ENCODE peak calls at places on chromosome 22, in five cellular contexts. Q, O, H, Z and W are unnamed samples.

GRCh38 chr22:17748555-17749353 is 25.5 kb downstream of the BID start:
- DNase-seq in Q (no peak), O (no peak), H (no peak), Z (peak), W (no peak)

GRCh38 chr22:20080776-20081654 is 974 bp downstream of the DGCR8 start:
- DNase-seq in Q (no peak), O (peak), H (no peak), Z (peak), W (peak)

GRCh38 chr22:20813056-20813455 is 39.1 kb downstream of the SERPIND1 start:
- DNase-seq in Q (no peak), O (no peak), H (no peak), Z (no peak), W (no peak)

GRCh38 chr22:21044931-21045584 is 688 bp upstream of the LRRC74B start:
- DNase-seq in Q (no peak), O (peak), H (peak), Z (peak), W (peak)

GRCh38 chr22:27984001-27984695 is 65.1 kb upstream of the PITPNB start:
- DNase-seq in Q (no peak), O (no peak), H (no peak), Z (no peak), W (no peak)

GRCh38 chr22:34812631-34813030 is 253.3 kb upstream of the ISX start:
- DNase-seq in Q (no peak), O (no peak), H (no peak), Z (no peak), W (no peak)

GRCh38 chr22:40628354-40629042 is 8.0 kb downstream of the MRTFA start:
- DNase-seq in Q (no peak), O (no peak), H (no peak), Z (no peak), W (no peak)

GRCh38 chr22:40177738-40178416 is at the start of gene TNRC6B:
- DNase-seq in Q (peak), O (peak), H (peak), Z (peak), W (peak)

GRCh38 chr22:35021166-35021565 is 44.8 kb upstream of the ISX start:
- DNase-seq in Q (no peak), O (no peak), H (no peak), Z (no peak), W (no peak)

GRCh38 chr22:19524170-19525115 is at the start of gene CLDN5:
- DNase-seq in Q (no peak), O (peak), H (no peak), Z (peak), W (no peak)

GRCh38 chr22:33357894-33358440 is 299.8 kb upstream of the SYN3 start:
- DNase-seq in Q (no peak), O (no peak), H (no peak), Z (no peak), W (no peak)

GRCh38 chr22:43308451-43309235 is 34.5 kb downstream of the SCUBE1 start:
- DNase-seq in Q (no peak), O (no peak), H (no peak), Z (no peak), W (no peak)

GRCh38 chr22:44549701-44550100 is 51.7 kb upstream of the RTL6 start:
- DNase-seq in Q (no peak), O (no peak), H (no peak), Z (no peak), W (no peak)

GRCh38 chr22:19693581-19693980 is 20.7 kb upstream of the SEPTIN5 start:
- DNase-seq in Q (no peak), O (no peak), H (no peak), Z (no peak), W (no peak)

GRCh38 chr22:21726650-21727049 is 8.9 kb downstream of the YPEL1 start:
- DNase-seq in Q (no peak), O (peak), H (peak), Z (no peak), W (no peak)

GRCh38 chr22:33438273-33438672 is 380.1 kb upstream of the SYN3 start:
- DNase-seq in Q (no peak), O (no peak), H (peak), Z (peak), W (peak)

GRCh38 chr22:25351631-25352293 is 132.3 kb downstream of the CRYBB2 start:
- DNase-seq in Q (no peak), O (no peak), H (no peak), Z (peak), W (no peak)

GRCh38 chr22:40621309-40622151 is 15.0 kb downstream of the MRTFA start:
- DNase-seq in Q (no peak), O (no peak), H (no peak), Z (no peak), W (no peak)

GRCh38 chr22:22440188-22440587 is 68.4 kb downstream of the ZNF280B start:
- DNase-seq in Q (no peak), O (no peak), H (no peak), Z (no peak), W (no peak)

GRCh38 chr22:20965104-20965887 is 1.8 kb upstream of the AIFM3 start:
- DNase-seq in Q (no peak), O (peak), H (no peak), Z (peak), W (no peak)

GRCh38 chr22:17920145-17920605 is 104.2 kb downstream of the MICAL3 start:
- DNase-seq in Q (no peak), O (peak), H (no peak), Z (no peak), W (peak)

GRCh38 chr22:27349456-27349855 is 452.1 kb downstream of the MN1 start:
- DNase-seq in Q (no peak), O (no peak), H (no peak), Z (no peak), W (peak)

GRCh38 chr22:32501797-32502290 is 27.2 kb downstream of the FBXO7 start:
- DNase-seq in Q (no peak), O (no peak), H (no peak), Z (peak), W (no peak)

GRCh38 chr22:20979243-20979809 is 2.8 kb upstream of the LZTR1 start:
- DNase-seq in Q (no peak), O (peak), H (peak), Z (peak), W (peak)

GRCh38 chr22:23431337-23432072 is 148.6 kb downstream of the IGLL1 start:
- DNase-seq in Q (no peak), O (no peak), H (no peak), Z (peak), W (peak)

GRCh38 chr22:36197601-36198146 is 3.9 kb downstream of the APOL4 start:
- DNase-seq in Q (no peak), O (peak), H (no peak), Z (no peak), W (no peak)

GRCh38 chr22:33823552-33823951 is 96.7 kb downstream of the LARGE1 start:
- DNase-seq in Q (no peak), O (no peak), H (no peak), Z (peak), W (peak)

GRCh38 chr22:23305922-23306374 is 125.6 kb downstream of the BCR start:
- DNase-seq in Q (no peak), O (peak), H (peak), Z (peak), W (peak)

GRCh38 chr22:44269117-44269498 is 43.6 kb downstream of the SHISAL1 start:
- DNase-seq in Q (no peak), O (no peak), H (no peak), Z (peak), W (no peak)

GRCh38 chr22:19291580-19292261 is at the start of gene CLTCL1:
- DNase-seq in Q (no peak), O (peak), H (peak), Z (peak), W (peak)

GRCh38 chr22:41949297-41949965 is 2.5 kb upstream of the CENPM start:
- DNase-seq in Q (no peak), O (no peak), H (no peak), Z (no peak), W (no peak)

GRCh38 chr22:41947181-41948080 is 479 bp upstream of the CENPM start:
- DNase-seq in Q (no peak), O (no peak), H (no peak), Z (no peak), W (no peak)

GRCh38 chr22:41948142-41948541 is 1.2 kb upstream of the CENPM start:
- DNase-seq in Q (no peak), O (no peak), H (no peak), Z (no peak), W (no peak)

GRCh38 chr22:41943661-41944209 is 3.2 kb downstream of the CENPM start:
- DNase-seq in Q (no peak), O (no peak), H (no peak), Z (no peak), W (peak)

GRCh38 chr22:41946360-41947180 is at the start of gene CENPM:
- DNase-seq in Q (peak), O (peak), H (peak), Z (peak), W (peak)
- TF ChIP-seq CTCF in Q (no peak), O (peak), H (no peak), Z (no peak), W (peak)

GRCh38 chr22:29334696-29335344 is 19.3 kb upstream of the RASL10A start:
- DNase-seq in Q (no peak), O (no peak), H (peak), Z (peak), W (no peak)
- H3K27ac ChIP-seq in Q (no peak), O (no peak), H (no peak), Z (no peak), W (no peak)

GRCh38 chr22:46064966-46065666 is 85.2 kb upstream of the PPARA start:
- DNase-seq in Q (no peak), O (no peak), H (peak), Z (peak), W (no peak)
- H3K4me3 ChIP-seq in Q (peak), O (peak), H (peak), Z (peak), W (no peak)

DNA sequence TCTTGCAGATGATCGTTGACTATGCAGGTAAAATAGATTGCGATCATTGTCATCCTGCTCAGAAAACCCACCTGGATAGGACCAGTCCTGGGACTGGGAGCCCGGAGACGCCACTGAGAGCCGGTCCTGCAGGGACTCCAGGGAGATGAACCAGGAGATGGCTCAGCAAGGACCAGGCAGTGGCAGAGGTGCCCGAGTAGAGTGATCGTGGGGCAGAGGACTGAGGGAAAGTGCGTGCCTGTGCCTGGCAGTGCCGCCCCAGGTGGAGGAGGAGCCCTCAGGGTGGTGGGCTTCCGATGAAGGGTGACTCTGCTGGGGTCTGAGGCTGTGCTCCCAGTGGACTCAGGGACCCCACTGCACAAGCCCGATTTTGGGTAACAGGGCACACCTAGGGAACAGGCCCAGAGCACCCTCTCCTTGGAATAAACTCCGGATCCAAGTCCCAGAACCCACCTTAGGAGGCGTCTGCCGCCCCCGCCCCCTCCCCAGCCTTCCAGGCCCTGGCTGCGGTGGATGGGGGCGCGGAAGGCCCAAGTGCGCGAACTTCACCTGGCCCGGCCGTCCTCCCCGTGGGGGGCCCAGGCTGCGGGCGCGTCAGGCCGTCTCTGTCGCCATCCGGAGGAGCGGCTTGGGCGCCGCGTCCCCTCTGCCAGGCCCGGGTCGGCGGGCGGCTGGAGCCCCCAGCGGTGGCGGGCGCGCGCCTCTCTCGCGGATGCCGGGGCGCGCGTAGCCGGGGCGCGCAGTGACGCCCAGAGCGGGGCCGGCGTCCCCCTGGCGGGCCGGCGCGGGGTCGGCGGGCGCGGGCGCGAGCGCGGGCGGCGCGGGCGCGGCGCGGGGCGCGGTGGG is 1338.8 kb downstream of the BRD1 start:
- DNase-seq in Q (no peak), O (peak), H (no peak), Z (peak), W (no peak)
- TF ChIP-seq CTCF in Q (no peak), O (no peak), H (no peak), Z (no peak), W (no peak)

DNA sequence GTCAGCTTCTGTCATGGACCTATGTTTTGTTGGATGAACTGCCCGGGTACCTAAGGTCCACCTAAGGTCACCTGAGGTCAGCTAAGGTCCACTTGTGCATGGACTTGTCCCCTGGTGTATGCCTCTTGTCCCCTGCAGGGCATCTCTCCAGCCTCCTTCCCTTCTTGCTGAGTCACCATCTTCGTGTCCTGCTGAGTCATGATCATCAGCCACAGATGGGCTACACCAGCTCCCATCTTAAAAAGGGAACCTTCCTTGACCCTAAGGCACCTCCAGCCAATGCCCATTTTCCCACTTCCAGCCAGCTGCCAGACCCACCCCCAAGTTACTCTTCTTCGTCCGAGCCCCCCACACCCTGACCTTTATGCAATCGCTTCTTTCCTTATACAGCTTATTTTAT is 544.9 kb downstream of the TBC1D22A start:
- DNase-seq in Q (no peak), O (no peak), H (no peak), Z (peak), W (no peak)
- H3K27ac ChIP-seq in Q (no peak), O (no peak), H (no peak), Z (no peak), W (no peak)

DNA sequence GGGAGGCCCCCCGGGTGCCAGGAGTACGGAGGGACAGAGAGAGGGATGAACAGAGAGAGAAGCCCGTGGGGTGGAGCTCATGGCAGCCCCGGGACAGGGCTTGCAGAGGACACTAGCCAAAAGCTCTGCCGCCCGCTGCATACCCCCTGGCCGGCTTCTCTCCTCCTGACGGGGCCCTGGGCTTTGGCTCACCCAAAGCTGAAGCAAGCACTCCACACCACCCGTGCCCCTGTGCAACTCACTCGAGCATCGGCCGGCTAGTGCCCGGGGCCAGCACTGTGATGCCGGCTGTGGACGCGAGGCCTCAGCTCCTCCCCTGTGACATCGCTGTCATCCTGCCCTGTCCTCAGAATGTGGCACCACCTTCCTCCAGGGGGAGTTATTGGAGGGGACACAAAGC is 429.6 kb downstream of the BRD1 start:
- DNase-seq in Q (no peak), O (no peak), H (no peak), Z (no peak), W (no peak)
- H3K4me3 ChIP-seq in Q (no peak), O (no peak), H (no peak), Z (no peak), W (no peak)

GRCh38 chr22:37601540-37602442 is 6.8 kb upstream of the GGA1 start:
- DNase-seq in Q (no peak), O (no peak), H (no peak), Z (peak), W (peak)
- TF ChIP-seq CTCF in Q (no peak), O (no peak), H (no peak), Z (no peak), W (no peak)